ENCODE peak calls at places on chromosome 9, in five cellular contexts. L is mesothelial cell of epicardium, X is choroid plexus epithelial cell, I is CD14-positive monocyte, V is lower leg skin. H is an unnamed sample.
A peak's percentile ranks its signal among the peaks of the same experiment; 100 is the strongest.

GRCh38 chr9:112174223-112174964 is 703 bp downstream of the SUSD1 start:
- DNase-seq in X (peak; percentile 31), L (peak; percentile 37), V (peak; percentile 89), I (peak; percentile 80), H (peak; percentile 93)

GRCh38 chr9:116327702-116328440 is 174.3 kb downstream of the PAPPA start:
- DNase-seq in I (no peak), L (no peak), V (no peak), X (peak; percentile 80), H (no peak)

GRCh38 chr9:126412945-126413344 is 86.3 kb downstream of the MVB12B start:
- DNase-seq in V (no peak), L (no peak), X (no peak), I (no peak), H (no peak)

GRCh38 chr9:20783057-20784038 is 99.3 kb downstream of the FOCAD start:
- DNase-seq in L (no peak), X (no peak), V (no peak), I (no peak), H (peak; percentile 10)

GRCh38 chr9:134796882-134797281 is 83.7 kb upstream of the FCN2 start:
- DNase-seq in V (no peak), I (no peak), L (no peak), X (no peak), H (no peak)

GRCh38 chr9:71896762-71897161 is 14.2 kb downstream of the ABHD17B start:
- DNase-seq in V (no peak), L (no peak), X (no peak), I (no peak), H (no peak)

GRCh38 chr9:22129134-22129533 is 120.0 kb upstream of the CDKN2B start:
- DNase-seq in I (no peak), L (no peak), X (peak; percentile 59), V (no peak), H (no peak)

GRCh38 chr9:32899181-32899580 is 102.2 kb downstream of the APTX start:
- DNase-seq in X (no peak), L (no peak), V (no peak), I (no peak), H (no peak)

GRCh38 chr9:130173462-130173876 is 1.3 kb downstream of the NCS1 start:
- DNase-seq in V (no peak), L (no peak), I (no peak), X (no peak), H (no peak)

GRCh38 chr9:111943746-111944145 is 47.1 kb downstream of the UGCG start:
- DNase-seq in X (no peak), V (no peak), I (no peak), L (no peak), H (no peak)

GRCh38 chr9:21153688-21154608 is 12.3 kb upstream of the IFNW1 start:
- DNase-seq in V (no peak), X (peak; percentile 39), I (no peak), L (no peak), H (peak; percentile 38)

GRCh38 chr9:73180373-73180772 is 28.7 kb downstream of the ANXA1 start:
- DNase-seq in V (no peak), I (no peak), X (peak; percentile 65), L (no peak), H (no peak)

GRCh38 chr9:117739620-117740347 is 35.6 kb downstream of the TLR4 start:
- DNase-seq in X (no peak), V (no peak), L (no peak), I (no peak), H (no peak)

GRCh38 chr9:126297656-126298318 is 28.8 kb upstream of the MVB12B start:
- DNase-seq in L (no peak), X (no peak), V (peak; percentile 82), I (no peak), H (no peak)

GRCh38 chr9:31519424-31519823 is 865.0 kb upstream of the ACO1 start:
- DNase-seq in X (peak; percentile 47), L (no peak), V (no peak), I (no peak), H (no peak)

GRCh38 chr9:80407220-80407619 is 835.5 kb downstream of the TLE4 start:
- DNase-seq in I (no peak), X (no peak), L (no peak), V (no peak), H (no peak)

GRCh38 chr9:123353984-123354591 is 1.9 kb upstream of the CRB2 start:
- DNase-seq in L (peak; percentile 56), I (no peak), X (peak; percentile 66), V (peak; percentile 90), H (peak; percentile 86)

GRCh38 chr9:131661954-131662621 is 77.8 kb downstream of the RAPGEF1 start:
- DNase-seq in I (no peak), X (no peak), V (no peak), L (no peak), H (peak; percentile 50)

GRCh38 chr9:113644321-113644720 is 180.8 kb downstream of the RGS3 start:
- DNase-seq in I (no peak), L (no peak), X (no peak), V (peak; percentile 2), H (no peak)

GRCh38 chr9:84045481-84046097 is 65.0 kb downstream of the RMI1 start:
- DNase-seq in X (no peak), L (no peak), I (no peak), V (no peak), H (no peak)

GRCh38 chr9:33748633-33749304 is 46.6 kb upstream of the PRSS3 start:
- DNase-seq in I (no peak), X (no peak), L (no peak), V (no peak), H (no peak)

GRCh38 chr9:133135193-133135745 is 14.2 kb upstream of the RALGDS start:
- DNase-seq in I (peak; percentile 69), L (no peak), V (peak; percentile 95), X (peak; percentile 64), H (no peak)

GRCh38 chr9:129141066-129142041 is 30.1 kb downstream of the PTPA start:
- DNase-seq in L (no peak), X (peak; percentile 94), I (peak; percentile 74), V (peak; percentile 92), H (peak; percentile 64)

GRCh38 chr9:2725929-2726328 is 8.6 kb downstream of the KCNV2 start:
- DNase-seq in L (no peak), X (no peak), I (no peak), V (no peak), H (no peak)

GRCh38 chr9:77752566-77752965 is 104.4 kb upstream of the GNA14 start:
- DNase-seq in L (no peak), V (no peak), X (peak; percentile 98), I (no peak), H (no peak)

GRCh38 chr9:77753183-77753582 is 105.1 kb upstream of the GNA14 start:
- DNase-seq in I (no peak), X (no peak), V (no peak), L (no peak), H (no peak)

GRCh38 chr9:77750284-77750683 is 102.2 kb upstream of the GNA14 start:
- DNase-seq in V (no peak), X (peak; percentile 39), L (no peak), I (no peak), H (no peak)

GRCh38 chr9:77750981-77751340 is 102.8 kb upstream of the GNA14 start:
- DNase-seq in V (no peak), X (no peak), I (no peak), L (no peak), H (no peak)

DNA sequence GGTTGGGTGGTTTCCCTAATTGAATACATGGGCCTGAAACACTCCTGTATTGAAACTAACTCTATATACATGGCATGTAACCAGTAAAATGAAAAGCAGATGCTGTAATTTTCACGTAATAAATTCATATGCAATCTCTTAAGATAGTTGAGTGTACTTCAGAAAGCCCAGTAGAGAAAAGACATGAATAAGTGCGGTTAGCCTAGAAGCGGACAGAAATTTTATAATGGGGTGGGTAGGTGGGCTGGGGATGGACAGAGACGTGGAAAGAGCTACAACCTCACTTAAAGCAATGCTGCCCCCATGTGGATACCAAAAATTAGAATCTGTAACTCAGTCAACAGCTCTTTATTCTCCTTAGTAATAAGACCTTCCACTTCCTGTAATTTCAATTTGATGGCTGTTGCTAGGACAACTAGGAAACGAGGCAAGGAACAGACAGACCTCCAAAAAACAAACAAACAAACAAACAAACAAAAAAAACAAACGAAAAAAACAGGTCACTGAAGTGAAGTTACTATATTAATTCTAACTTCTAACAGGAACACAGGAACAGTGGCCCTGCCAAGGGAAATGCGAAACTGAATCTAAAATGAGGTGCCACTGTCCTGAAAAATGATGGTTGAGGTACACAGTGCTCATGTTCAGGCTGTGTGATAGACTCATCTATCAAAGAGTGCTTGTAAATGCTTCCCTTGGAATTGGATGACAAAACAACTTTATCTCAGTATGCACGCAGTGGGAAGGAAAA is 103.4 kb upstream of the GNA14 start:
- DNase-seq in X (peak; percentile 91), L (no peak), I (no peak), V (no peak), H (peak; percentile 24)
- TF ChIP-seq CTCF in X (peak; percentile 76), L (peak; percentile 46), I (peak; percentile 76), V (no peak), H (peak; percentile 20)

DNA sequence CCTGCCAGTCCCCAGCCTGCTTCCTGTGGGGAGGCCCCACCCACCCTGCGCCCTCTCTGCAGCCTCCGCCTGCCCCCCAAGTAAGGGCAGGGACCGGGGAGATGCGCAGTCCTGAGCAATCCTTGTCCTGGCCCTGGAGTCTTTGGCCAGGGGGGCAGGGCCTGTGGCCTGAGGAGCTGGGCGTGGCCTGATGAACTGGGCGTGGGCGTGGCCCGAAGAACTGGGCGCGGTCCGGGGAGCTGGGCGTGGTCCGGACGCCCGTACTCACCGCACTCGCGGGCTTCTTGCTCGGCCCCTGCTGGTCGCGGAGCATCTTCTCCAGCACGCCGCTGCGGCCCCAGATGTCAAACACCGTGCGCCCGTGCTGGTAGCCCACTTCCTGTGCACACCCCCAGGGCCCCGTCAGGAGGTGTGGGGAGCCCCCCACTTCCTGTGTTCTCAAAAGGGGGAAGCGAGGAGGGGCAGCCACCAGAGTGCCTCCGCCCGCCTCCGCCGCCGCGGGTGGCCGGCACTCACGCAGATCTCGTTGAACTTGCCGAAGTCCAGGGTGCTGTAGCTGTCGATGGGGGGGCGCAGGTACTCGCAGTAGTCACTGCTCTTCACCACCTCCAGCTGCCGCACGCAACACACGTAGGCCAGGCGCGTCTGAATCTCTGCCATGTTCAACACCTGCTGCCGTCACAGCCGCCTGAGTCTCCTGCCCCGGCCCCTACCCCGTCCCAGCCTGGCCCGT is 2.7 kb upstream of the NSMF start:
- DNase-seq in V (peak; percentile 91), X (peak; percentile 71), I (peak; percentile 85), L (peak; percentile 29), H (peak; percentile 94)
- TF ChIP-seq CTCF in V (no peak), X (peak; percentile 26), I (peak; percentile 30), L (no peak), H (no peak)

DNA sequence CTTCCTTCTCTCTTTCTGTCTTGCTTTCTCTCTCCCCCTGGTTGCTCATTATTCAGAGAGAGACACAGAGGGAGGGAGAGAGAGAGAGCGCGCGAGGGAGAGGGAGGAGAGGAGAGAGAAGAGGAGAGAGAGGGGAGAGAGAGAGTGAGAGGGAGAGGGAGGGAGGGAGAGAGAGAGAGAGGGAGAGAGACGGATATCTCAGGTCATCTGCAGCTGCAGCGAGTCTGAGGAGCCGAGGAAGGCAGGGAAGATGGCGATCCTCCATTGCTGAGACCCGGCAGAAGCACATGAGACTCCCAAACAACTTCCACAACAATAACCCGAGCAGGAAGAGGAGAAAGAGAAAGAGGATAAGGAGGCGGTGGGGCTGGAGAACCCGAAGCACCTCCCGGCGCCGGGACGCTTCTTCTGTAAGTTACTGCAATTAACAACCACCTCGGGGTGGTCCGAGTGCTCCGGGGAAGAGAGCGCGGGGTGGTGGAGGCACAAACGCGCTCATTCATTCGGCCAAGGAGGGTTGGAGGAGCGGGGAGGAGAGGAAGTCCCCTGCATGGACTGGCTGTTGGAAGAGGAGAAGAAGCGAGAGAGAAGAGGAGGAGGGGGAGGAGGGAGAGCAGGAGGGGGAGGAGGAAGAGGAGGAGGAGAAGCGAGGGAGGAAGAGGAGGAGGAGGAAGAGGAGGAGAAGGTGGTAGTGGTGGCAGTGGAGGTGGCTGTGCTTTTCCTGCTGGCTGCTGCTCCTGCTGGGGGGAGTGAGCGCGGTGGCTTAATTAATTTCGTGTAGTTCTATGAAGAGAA is at the start of gene ZNF462:
- DNase-seq in L (peak; percentile 23), I (no peak), X (peak; percentile 84), V (peak; percentile 86), H (peak; percentile 31)
- TF ChIP-seq CTCF in L (no peak), I (no peak), X (no peak), V (no peak), H (no peak)

GRCh38 chr9:98442114-98442513 is 186.7 kb upstream of the TBC1D2 start:
- DNase-seq in L (no peak), V (no peak), I (no peak), X (no peak), H (no peak)
- TF ChIP-seq CTCF in L (no peak), V (no peak), I (no peak), X (no peak), H (no peak)

H was measured in GM20000.